ENCODE peak calls at places on chromosomes 2 and 18, in eight cellular contexts. X is cardiac fibroblast, T is AG04449, S is thoracic aorta, Q is brain microvascular endothelial cell, J is kidney, I is HFFc6, V is A549. B is an unnamed sample.

GRCh38 chr2:47310801-47311560 is 92.0 kb upstream of the MSH2 start:
- DNase-seq in J (no peak), T (no peak), V (peak), X (no peak), Q (no peak), S (peak), I (no peak), B (no peak)

GRCh38 chr2:165494568-165494967 is 25.1 kb downstream of the CSRNP3 start:
- DNase-seq in J (no peak), I (no peak), T (no peak), S (no peak), V (no peak), Q (no peak), X (no peak), B (no peak)

GRCh38 chr18:26159353-26159752 is 25.7 kb downstream of the PSMA8 start:
- DNase-seq in X (peak), I (no peak), T (no peak), Q (no peak), V (no peak), J (no peak), S (no peak), B (no peak)

GRCh38 chr2:64143154-64144056 is 815 bp downstream of the PELI1 start:
- DNase-seq in T (no peak), S (no peak), I (no peak), X (peak), Q (peak), V (peak), J (no peak), B (no peak)

GRCh38 chr2:9653485-9654271 is 22.9 kb upstream of the YWHAQ start:
- DNase-seq in S (no peak), Q (no peak), X (no peak), I (no peak), T (no peak), V (no peak), J (no peak), B (no peak)

GRCh38 chr2:78245394-78246140 is 723.4 kb upstream of the LRRTM4 start:
- DNase-seq in Q (no peak), V (no peak), I (no peak), J (no peak), X (no peak), S (no peak), T (no peak), B (no peak)

GRCh38 chr18:44185981-44186380 is 494.7 kb upstream of the SETBP1 start:
- DNase-seq in Q (peak), T (no peak), S (no peak), X (peak), J (no peak), V (no peak), I (no peak), B (no peak)

GRCh38 chr2:215833531-215834162 is 179.7 kb downstream of the MREG start:
- DNase-seq in T (no peak), S (no peak), X (peak), Q (peak), V (peak), I (no peak), J (no peak), B (no peak)

GRCh38 chr2:193695367-193695766 is 1500.6 kb upstream of the TMEFF2 start:
- DNase-seq in I (no peak), J (no peak), S (no peak), X (peak), Q (peak), V (peak), T (no peak), B (no peak)

GRCh38 chr2:20016346-20016745 is 3.9 kb upstream of the MATN3 start:
- DNase-seq in V (no peak), T (no peak), J (no peak), S (no peak), X (no peak), Q (no peak), I (no peak), B (no peak)
- TF ChIP-seq CTCF in V (no peak), T (no peak), J (no peak), S (no peak), X (no peak), Q (no peak), I (peak), B (no peak)

DNA sequence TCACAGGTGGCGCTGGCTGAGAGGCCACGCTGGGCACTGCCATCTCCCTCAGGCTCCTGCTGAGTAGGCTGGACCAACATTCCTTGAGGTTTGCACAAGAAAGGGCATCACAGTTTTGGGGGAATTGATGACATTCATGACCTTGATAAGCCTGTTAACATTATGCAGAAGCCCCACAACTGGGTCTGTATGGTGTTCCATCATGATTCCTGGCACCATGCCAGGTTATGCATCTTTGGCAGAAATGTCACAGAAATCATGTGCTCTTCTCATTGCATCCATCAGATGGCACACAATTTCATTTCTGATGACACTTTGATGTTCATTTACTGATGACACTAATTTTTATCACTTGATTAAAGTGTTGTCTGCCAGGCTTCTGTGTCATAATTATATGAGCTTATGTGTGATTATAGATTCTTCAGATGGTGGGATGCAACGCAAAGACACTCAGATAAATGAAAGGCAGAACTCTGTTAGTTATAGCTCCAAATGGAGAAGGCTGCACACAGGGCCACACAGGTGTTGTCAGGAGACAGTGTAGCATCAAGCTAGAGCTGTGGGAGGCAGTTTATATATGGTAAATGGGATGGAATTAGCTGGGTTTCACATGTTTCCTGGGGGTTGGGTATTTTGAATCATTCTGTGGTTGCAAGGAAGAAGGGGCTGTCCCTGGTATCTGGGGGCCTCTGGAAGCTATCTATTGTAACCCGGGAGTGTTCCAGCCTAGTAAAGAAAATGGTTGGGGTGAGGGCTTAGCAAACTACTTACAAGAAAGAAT is 191.3 kb downstream of the SLC39A10 start:
- DNase-seq in J (no peak), X (no peak), Q (no peak), V (peak), T (no peak), I (no peak), S (no peak), B (no peak)
- TF ChIP-seq CTCF in J (no peak), X (no peak), Q (no peak), V (no peak), T (no peak), I (no peak), S (no peak), B (no peak)

GRCh38 chr2:174967086-174967485 is 38.1 kb downstream of the CHN1 start:
- DNase-seq in S (no peak), J (no peak), T (no peak), V (no peak), I (no peak), X (no peak), Q (no peak), B (no peak)

GRCh38 chr2:174967693-174968260 is 37.4 kb downstream of the CHN1 start:
- DNase-seq in S (no peak), I (no peak), T (no peak), J (no peak), V (no peak), X (no peak), Q (no peak), B (no peak)

GRCh38 chr2:174970092-174970491 is 35.1 kb downstream of the CHN1 start:
- DNase-seq in S (no peak), X (peak), Q (no peak), I (peak), J (no peak), T (no peak), V (no peak), B (no peak)

GRCh38 chr2:174971868-174972781 is 33.1 kb downstream of the CHN1 start:
- DNase-seq in T (no peak), I (peak), J (no peak), X (peak), Q (peak), V (peak), S (no peak), B (no peak)

GRCh38 chr2:174969091-174969734 is 36.0 kb downstream of the CHN1 start:
- DNase-seq in Q (no peak), T (no peak), X (no peak), J (no peak), I (no peak), S (no peak), V (no peak), B (no peak)
- TF ChIP-seq CTCF in Q (no peak), T (no peak), X (no peak), J (no peak), I (no peak), S (no peak), V (no peak), B (no peak)

DNA sequence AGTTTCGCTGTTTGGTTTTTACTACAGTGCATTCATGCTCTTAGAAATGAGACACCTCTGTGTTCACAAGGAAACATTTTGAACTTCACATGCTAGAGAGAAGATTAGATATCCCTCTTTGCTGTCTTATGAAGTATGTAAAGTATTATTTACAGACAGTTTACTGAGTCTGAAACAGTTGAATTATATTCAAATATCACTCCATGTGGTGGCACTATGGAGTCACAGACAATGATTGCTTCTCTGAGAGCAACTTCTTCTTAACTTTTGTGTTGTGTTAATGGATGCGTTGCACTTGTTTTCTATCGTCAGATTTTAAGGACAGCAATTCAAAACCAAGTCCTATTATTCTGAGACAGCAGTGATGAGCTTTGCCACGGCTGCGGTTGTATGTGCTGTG is 823.6 kb downstream of the GALR1 start:
- DNase-seq in J (no peak), T (no peak), S (no peak), X (no peak), V (no peak), I (no peak), Q (no peak), B (no peak)
- TF ChIP-seq CTCF in J (peak), T (no peak), S (no peak), X (no peak), V (no peak), I (no peak), Q (no peak), B (no peak)

B was measured in omental fat pad.